ENCODE peak calls at places on chromosomes 4 and X, in five cellular contexts. Z, T, M, A and H are unnamed samples.

GRCh38 chrX:107562482-107562881 is 65.8 kb upstream of the PRPS1 start:
- DNase-seq in Z (no peak), T (no peak), M (no peak), A (no peak), H (no peak)

GRCh38 chr4:153616005-153616555 is 68.0 kb upstream of the TLR2 start:
- DNase-seq in Z (no peak), T (no peak), M (peak), A (no peak), H (no peak)

GRCh38 chr4:70505152-70505748 is 13.1 kb upstream of the AMTN start:
- DNase-seq in Z (peak), T (peak), M (peak), A (peak), H (peak)

GRCh38 chrX:50978920-50979660 is 68.6 kb downstream of the BMP15 start:
- DNase-seq in Z (no peak), T (peak), M (no peak), A (peak), H (no peak)

GRCh38 chr4:154349829-154350228 is 141.8 kb downstream of the DCHS2 start:
- DNase-seq in Z (peak), T (no peak), M (no peak), A (no peak), H (no peak)

GRCh38 chrX:12701625-12702024 is 89.6 kb upstream of the PRPS2 start:
- DNase-seq in Z (peak), T (peak), M (peak), A (peak), H (peak)

GRCh38 chr4:94235825-94236224 is 28.2 kb downstream of the SMARCAD1 start:
- DNase-seq in Z (no peak), T (no peak), M (no peak), A (no peak), H (no peak)

GRCh38 chrX:36867143-36867542 is 141.0 kb upstream of the FAM47C start:
- DNase-seq in Z (peak), T (no peak), M (no peak), A (no peak), H (no peak)

GRCh38 chrX:4091046-4091760 is 377.8 kb upstream of the PRKX start:
- DNase-seq in Z (no peak), T (no peak), M (no peak), A (no peak), H (no peak)

GRCh38 chrX:1667566-1667965 is 52.7 kb downstream of the ASMT start:
- DNase-seq in Z (no peak), T (no peak), M (no peak), A (no peak), H (no peak)

GRCh38 chrX:131734621-131735020 is 190.7 kb downstream of the OR13H1 start:
- DNase-seq in Z (no peak), T (no peak), M (no peak), A (no peak), H (no peak)

GRCh38 chr4:164301430-164301829 is 452.5 kb upstream of the SMIM31 start:
- DNase-seq in Z (no peak), T (no peak), M (no peak), A (no peak), H (no peak)

GRCh38 chr4:174524242-174524641 is 2.0 kb upstream of the HPGD start:
- DNase-seq in Z (no peak), T (no peak), M (no peak), A (no peak), H (no peak)

GRCh38 chr4:56698329-56698728 is 17.2 kb upstream of the HOPX start:
- DNase-seq in Z (no peak), T (no peak), M (no peak), A (no peak), H (no peak)

GRCh38 chr4:38466401-38466800 is 197.6 kb upstream of the KLF3 start:
- DNase-seq in Z (no peak), T (no peak), M (no peak), A (no peak), H (no peak)

GRCh38 chr4:153079824-153080486 is 124.3 kb upstream of the TRIM2 start:
- DNase-seq in Z (no peak), T (no peak), M (no peak), A (no peak), H (no peak)

GRCh38 chrX:68883800-68884199 is 55.0 kb downstream of the EFNB1 start:
- DNase-seq in Z (no peak), T (no peak), M (no peak), A (no peak), H (no peak)

GRCh38 chr4:67702166-67702565 is 1.2 kb upstream of the UBA6 start:
- DNase-seq in Z (no peak), T (no peak), M (no peak), A (no peak), H (no peak)